ENCODE peak calls at places on chromosomes 4 and X, in eight cellular contexts. One of them, this sample, is unnamed.

GRCh38 chrX:43813898-43814297 is 68.4 kb downstream of the MAOB start:
- DNase-seq in right lobe of liver: no peak
- DNase-seq in fibroblast of pulmonary artery: peak; percentile 14
- DNase-seq in CD8-positive, alpha-beta T cell: no peak
- DNase-seq in omental fat pad: no peak
- DNase-seq in ovary: peak; percentile 22
- DNase-seq in astrocyte of the cerebellum: no peak
- DNase-seq in lower lobe of right lung: no peak
- DNase-seq in this sample: no peak

GRCh38 chr4:70559216-70559830 is 32.7 kb upstream of the AMBN start:
- DNase-seq in CD8-positive, alpha-beta T cell: peak; percentile 8
- DNase-seq in omental fat pad: no peak
- DNase-seq in lower lobe of right lung: no peak
- DNase-seq in right lobe of liver: no peak
- DNase-seq in astrocyte of the cerebellum: peak; percentile 23
- DNase-seq in fibroblast of pulmonary artery: peak; percentile 62
- DNase-seq in ovary: peak; percentile 40
- DNase-seq in this sample: no peak

GRCh38 chrX:55582447-55582846 is 40.8 kb upstream of the FOXR2 start:
- DNase-seq in lower lobe of right lung: no peak
- DNase-seq in ovary: no peak
- DNase-seq in astrocyte of the cerebellum: no peak
- DNase-seq in fibroblast of pulmonary artery: no peak
- DNase-seq in omental fat pad: no peak
- DNase-seq in right lobe of liver: no peak
- DNase-seq in CD8-positive, alpha-beta T cell: no peak
- DNase-seq in this sample: no peak

GRCh38 chr4:166169111-166169510 is 296.1 kb downstream of the TLL1 start:
- DNase-seq in fibroblast of pulmonary artery: peak; percentile 58
- DNase-seq in omental fat pad: no peak
- DNase-seq in CD8-positive, alpha-beta T cell: no peak
- DNase-seq in right lobe of liver: no peak
- DNase-seq in ovary: no peak
- DNase-seq in lower lobe of right lung: no peak
- DNase-seq in astrocyte of the cerebellum: no peak
- DNase-seq in this sample: no peak

GRCh38 chrX:40063555-40063954 is 34.2 kb downstream of the BCOR start:
- DNase-seq in omental fat pad: no peak
- DNase-seq in astrocyte of the cerebellum: no peak
- DNase-seq in ovary: no peak
- DNase-seq in lower lobe of right lung: no peak
- DNase-seq in CD8-positive, alpha-beta T cell: no peak
- DNase-seq in fibroblast of pulmonary artery: no peak
- DNase-seq in right lobe of liver: no peak
- DNase-seq in this sample: no peak

GRCh38 chr4:38160487-38161207 is 200.4 kb downstream of the PTTG2 start:
- DNase-seq in lower lobe of right lung: no peak
- DNase-seq in fibroblast of pulmonary artery: peak; percentile 99
- DNase-seq in right lobe of liver: no peak
- DNase-seq in omental fat pad: no peak
- DNase-seq in ovary: no peak
- DNase-seq in astrocyte of the cerebellum: peak; percentile 86
- DNase-seq in CD8-positive, alpha-beta T cell: no peak
- DNase-seq in this sample: no peak

GRCh38 chr4:141409556-141409955 is 188.9 kb downstream of the ZNF330 start:
- DNase-seq in CD8-positive, alpha-beta T cell: no peak
- DNase-seq in lower lobe of right lung: no peak
- DNase-seq in right lobe of liver: no peak
- DNase-seq in astrocyte of the cerebellum: no peak
- DNase-seq in ovary: no peak
- DNase-seq in fibroblast of pulmonary artery: no peak
- DNase-seq in omental fat pad: no peak
- DNase-seq in this sample: no peak

GRCh38 chr4:7365472-7366179 is 69.1 kb downstream of the PSAPL1 start:
- DNase-seq in astrocyte of the cerebellum: no peak
- DNase-seq in right lobe of liver: no peak
- DNase-seq in omental fat pad: no peak
- DNase-seq in fibroblast of pulmonary artery: no peak
- DNase-seq in ovary: no peak
- DNase-seq in lower lobe of right lung: no peak
- DNase-seq in CD8-positive, alpha-beta T cell: no peak
- DNase-seq in this sample: peak; percentile 54

GRCh38 chrX:115013705-115014104 is 3.7 kb downstream of the IL13RA2 start:
- DNase-seq in ovary: no peak
- DNase-seq in fibroblast of pulmonary artery: peak; percentile 79
- DNase-seq in omental fat pad: no peak
- DNase-seq in astrocyte of the cerebellum: no peak
- DNase-seq in lower lobe of right lung: no peak
- DNase-seq in right lobe of liver: no peak
- DNase-seq in CD8-positive, alpha-beta T cell: no peak
- DNase-seq in this sample: no peak

GRCh38 chr4:15451866-15452765 is 17.6 kb upstream of the CC2D2A start:
- DNase-seq in fibroblast of pulmonary artery: peak; percentile 93
- DNase-seq in CD8-positive, alpha-beta T cell: no peak
- DNase-seq in ovary: no peak
- DNase-seq in right lobe of liver: no peak
- DNase-seq in astrocyte of the cerebellum: peak; percentile 90
- DNase-seq in omental fat pad: no peak
- DNase-seq in lower lobe of right lung: no peak
- DNase-seq in this sample: no peak

GRCh38 chrX:13167444-13168207 is 123.2 kb upstream of the FAM9C start:
- DNase-seq in CD8-positive, alpha-beta T cell: no peak
- DNase-seq in fibroblast of pulmonary artery: peak; percentile 77
- DNase-seq in ovary: peak; percentile 35
- DNase-seq in astrocyte of the cerebellum: no peak
- DNase-seq in right lobe of liver: no peak
- DNase-seq in lower lobe of right lung: no peak
- DNase-seq in omental fat pad: no peak
- DNase-seq in this sample: peak; percentile 46

GRCh38 chrX:141989134-141989533 is 85.4 kb downstream of the MAGEC1 start:
- DNase-seq in astrocyte of the cerebellum: no peak
- DNase-seq in CD8-positive, alpha-beta T cell: no peak
- DNase-seq in ovary: no peak
- DNase-seq in omental fat pad: no peak
- DNase-seq in fibroblast of pulmonary artery: peak; percentile 3
- DNase-seq in right lobe of liver: no peak
- DNase-seq in lower lobe of right lung: no peak
- DNase-seq in this sample: no peak

GRCh38 chr4:175346381-175346780 is 428.2 kb downstream of the ADAM29 start:
- DNase-seq in omental fat pad: no peak
- DNase-seq in CD8-positive, alpha-beta T cell: no peak
- DNase-seq in right lobe of liver: no peak
- DNase-seq in astrocyte of the cerebellum: no peak
- DNase-seq in fibroblast of pulmonary artery: no peak
- DNase-seq in ovary: no peak
- DNase-seq in lower lobe of right lung: no peak
- DNase-seq in this sample: no peak

GRCh38 chr4:147109800-147110199 is 164.1 kb upstream of the TTC29 start:
- DNase-seq in fibroblast of pulmonary artery: no peak
- DNase-seq in lower lobe of right lung: no peak
- DNase-seq in ovary: no peak
- DNase-seq in CD8-positive, alpha-beta T cell: no peak
- DNase-seq in astrocyte of the cerebellum: no peak
- DNase-seq in right lobe of liver: no peak
- DNase-seq in omental fat pad: no peak
- DNase-seq in this sample: no peak

GRCh38 chr4:147110473-147110872 is 164.8 kb upstream of the TTC29 start:
- DNase-seq in fibroblast of pulmonary artery: no peak
- DNase-seq in CD8-positive, alpha-beta T cell: no peak
- DNase-seq in omental fat pad: no peak
- DNase-seq in lower lobe of right lung: no peak
- DNase-seq in right lobe of liver: no peak
- DNase-seq in ovary: no peak
- DNase-seq in astrocyte of the cerebellum: no peak
- DNase-seq in this sample: no peak

GRCh38 chr4:147108409-147108808 is 162.7 kb upstream of the TTC29 start:
- DNase-seq in omental fat pad: no peak
- DNase-seq in lower lobe of right lung: no peak
- DNase-seq in fibroblast of pulmonary artery: peak; percentile 44
- DNase-seq in CD8-positive, alpha-beta T cell: no peak
- DNase-seq in ovary: no peak
- DNase-seq in astrocyte of the cerebellum: no peak
- DNase-seq in right lobe of liver: no peak
- DNase-seq in this sample: no peak

GRCh38 chr4:147110968-147111367 is 165.3 kb upstream of the TTC29 start:
- DNase-seq in lower lobe of right lung: no peak
- DNase-seq in ovary: no peak
- DNase-seq in fibroblast of pulmonary artery: peak; percentile 64
- DNase-seq in astrocyte of the cerebellum: no peak
- DNase-seq in omental fat pad: no peak
- DNase-seq in right lobe of liver: no peak
- DNase-seq in CD8-positive, alpha-beta T cell: no peak
- DNase-seq in this sample: no peak
- TF ChIP-seq CTCF in lower lobe of right lung: peak; percentile 19
- TF ChIP-seq CTCF in ovary: peak; percentile 51
- TF ChIP-seq CTCF in fibroblast of pulmonary artery: peak; percentile 29
- TF ChIP-seq CTCF in astrocyte of the cerebellum: no peak
- TF ChIP-seq CTCF in omental fat pad: no peak
- TF ChIP-seq CTCF in right lobe of liver: peak; percentile 17
- TF ChIP-seq CTCF in CD8-positive, alpha-beta T cell: no peak
- TF ChIP-seq CTCF in this sample: no peak

GRCh38 chr4:48110452-48110978 is 23.5 kb downstream of the TXK start:
- DNase-seq in right lobe of liver: no peak
- DNase-seq in CD8-positive, alpha-beta T cell: no peak
- DNase-seq in fibroblast of pulmonary artery: no peak
- DNase-seq in astrocyte of the cerebellum: no peak
- DNase-seq in lower lobe of right lung: no peak
- DNase-seq in ovary: no peak
- DNase-seq in omental fat pad: no peak
- DNase-seq in this sample: no peak

GRCh38 chr4:48108309-48109073 is 25.6 kb downstream of the TXK start:
- DNase-seq in fibroblast of pulmonary artery: no peak
- DNase-seq in astrocyte of the cerebellum: no peak
- DNase-seq in CD8-positive, alpha-beta T cell: no peak
- DNase-seq in lower lobe of right lung: no peak
- DNase-seq in right lobe of liver: no peak
- DNase-seq in ovary: no peak
- DNase-seq in omental fat pad: no peak
- DNase-seq in this sample: no peak

GRCh38 chr4:48112017-48112667 is 21.9 kb downstream of the TXK start:
- DNase-seq in CD8-positive, alpha-beta T cell: no peak
- DNase-seq in fibroblast of pulmonary artery: no peak
- DNase-seq in lower lobe of right lung: no peak
- DNase-seq in astrocyte of the cerebellum: no peak
- DNase-seq in right lobe of liver: no peak
- DNase-seq in ovary: no peak
- DNase-seq in omental fat pad: no peak
- DNase-seq in this sample: no peak

GRCh38 chr4:48105230-48105629 is 28.8 kb downstream of the TXK start:
- DNase-seq in fibroblast of pulmonary artery: no peak
- DNase-seq in astrocyte of the cerebellum: no peak
- DNase-seq in CD8-positive, alpha-beta T cell: no peak
- DNase-seq in right lobe of liver: no peak
- DNase-seq in ovary: no peak
- DNase-seq in omental fat pad: no peak
- DNase-seq in lower lobe of right lung: no peak
- DNase-seq in this sample: no peak

DNA sequence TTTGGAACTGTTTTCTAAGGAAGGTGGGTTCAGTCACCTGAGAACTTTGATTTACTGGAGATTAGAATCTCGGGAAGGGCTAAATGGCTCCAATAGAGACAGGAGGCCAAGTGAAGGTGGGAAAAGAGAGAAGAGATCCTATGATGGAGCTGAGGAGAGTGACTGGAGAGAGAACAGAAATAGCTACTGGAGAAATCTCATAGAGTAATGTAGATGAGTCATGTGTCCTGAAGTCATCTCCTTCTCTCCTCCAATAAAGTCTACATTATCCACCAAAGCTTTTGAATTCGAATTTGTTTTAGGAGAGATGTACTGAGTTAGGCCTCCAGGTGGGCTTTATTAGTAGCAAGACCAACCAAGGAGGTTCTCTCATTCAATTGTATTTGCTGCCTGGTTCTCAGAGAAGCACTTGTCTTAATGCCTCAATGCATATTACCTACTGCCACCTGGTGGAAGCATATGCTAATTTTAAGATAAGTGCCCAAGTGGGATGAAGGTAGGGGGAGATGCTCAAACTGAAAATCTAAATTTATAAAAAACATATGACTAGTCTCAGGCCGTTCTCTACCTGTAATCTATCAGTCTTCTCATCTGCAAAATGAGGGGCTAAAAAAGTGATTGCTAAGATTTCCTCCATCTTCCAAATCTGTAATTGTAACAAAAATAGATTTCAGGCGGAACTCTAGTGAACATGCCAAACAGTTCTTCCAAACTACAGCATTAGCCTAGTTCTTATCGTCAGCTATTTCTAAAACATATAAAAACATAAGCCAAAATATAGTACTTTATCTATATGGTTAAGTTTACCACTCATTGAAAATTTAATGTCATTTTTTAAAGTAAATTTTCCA is 24.4 kb downstream of the TXK start:
- DNase-seq in CD8-positive, alpha-beta T cell: no peak
- DNase-seq in right lobe of liver: no peak
- DNase-seq in omental fat pad: no peak
- DNase-seq in fibroblast of pulmonary artery: peak; percentile 59
- DNase-seq in astrocyte of the cerebellum: peak; percentile 19
- DNase-seq in lower lobe of right lung: no peak
- DNase-seq in ovary: no peak
- DNase-seq in this sample: no peak
- TF ChIP-seq CTCF in CD8-positive, alpha-beta T cell: peak; percentile 67
- TF ChIP-seq CTCF in right lobe of liver: peak; percentile 62
- TF ChIP-seq CTCF in omental fat pad: no peak
- TF ChIP-seq CTCF in fibroblast of pulmonary artery: peak; percentile 64
- TF ChIP-seq CTCF in astrocyte of the cerebellum: peak; percentile 69
- TF ChIP-seq CTCF in lower lobe of right lung: peak; percentile 49
- TF ChIP-seq CTCF in ovary: no peak
- TF ChIP-seq CTCF in this sample: peak; percentile 39

GRCh38 chr4:118680808-118681207 is 4.4 kb upstream of the METTL14 start:
- DNase-seq in lower lobe of right lung: no peak
- DNase-seq in astrocyte of the cerebellum: no peak
- DNase-seq in fibroblast of pulmonary artery: no peak
- DNase-seq in omental fat pad: no peak
- DNase-seq in right lobe of liver: no peak
- DNase-seq in ovary: no peak
- DNase-seq in CD8-positive, alpha-beta T cell: no peak
- DNase-seq in this sample: no peak

GRCh38 chr4:118684873-118685811 is at the start of gene METTL14:
- DNase-seq in right lobe of liver: peak; percentile 93
- DNase-seq in CD8-positive, alpha-beta T cell: peak; percentile 78
- DNase-seq in lower lobe of right lung: peak; percentile 93
- DNase-seq in omental fat pad: peak; percentile 91
- DNase-seq in ovary: peak; percentile 95
- DNase-seq in fibroblast of pulmonary artery: peak; percentile 94
- DNase-seq in astrocyte of the cerebellum: peak; percentile 80
- DNase-seq in this sample: peak; percentile 93

GRCh38 chr4:118683513-118683912 is 1.7 kb upstream of the METTL14 start:
- DNase-seq in right lobe of liver: no peak
- DNase-seq in astrocyte of the cerebellum: no peak
- DNase-seq in fibroblast of pulmonary artery: no peak
- DNase-seq in ovary: no peak
- DNase-seq in omental fat pad: no peak
- DNase-seq in CD8-positive, alpha-beta T cell: no peak
- DNase-seq in lower lobe of right lung: no peak
- DNase-seq in this sample: no peak

GRCh38 chr4:118682928-118683327 is 2.3 kb upstream of the METTL14 start:
- DNase-seq in CD8-positive, alpha-beta T cell: no peak
- DNase-seq in right lobe of liver: no peak
- DNase-seq in fibroblast of pulmonary artery: peak; percentile 49
- DNase-seq in ovary: no peak
- DNase-seq in astrocyte of the cerebellum: no peak
- DNase-seq in omental fat pad: no peak
- DNase-seq in lower lobe of right lung: no peak
- DNase-seq in this sample: no peak
- TF ChIP-seq CTCF in CD8-positive, alpha-beta T cell: peak; percentile 18
- TF ChIP-seq CTCF in right lobe of liver: peak; percentile 48
- TF ChIP-seq CTCF in fibroblast of pulmonary artery: peak; percentile 63
- TF ChIP-seq CTCF in ovary: no peak
- TF ChIP-seq CTCF in astrocyte of the cerebellum: peak; percentile 57
- TF ChIP-seq CTCF in omental fat pad: no peak
- TF ChIP-seq CTCF in lower lobe of right lung: peak; percentile 41
- TF ChIP-seq CTCF in this sample: peak; percentile 44

GRCh38 chrX:10017866-10018265 is 50.7 kb downstream of the CLDN34 start:
- DNase-seq in right lobe of liver: no peak
- DNase-seq in astrocyte of the cerebellum: peak; percentile 44
- DNase-seq in omental fat pad: no peak
- DNase-seq in lower lobe of right lung: no peak
- DNase-seq in CD8-positive, alpha-beta T cell: no peak
- DNase-seq in ovary: no peak
- DNase-seq in fibroblast of pulmonary artery: peak; percentile 75
- DNase-seq in this sample: no peak
- TF ChIP-seq CTCF in right lobe of liver: no peak
- TF ChIP-seq CTCF in astrocyte of the cerebellum: no peak
- TF ChIP-seq CTCF in omental fat pad: no peak
- TF ChIP-seq CTCF in lower lobe of right lung: no peak
- TF ChIP-seq CTCF in CD8-positive, alpha-beta T cell: no peak
- TF ChIP-seq CTCF in ovary: no peak
- TF ChIP-seq CTCF in fibroblast of pulmonary artery: no peak
- TF ChIP-seq CTCF in this sample: no peak